ENCODE peak calls at places on chromosomes 5 and 9, in ten cellular contexts. One of them, this sample, is unnamed.

GRCh38 chr5:126692971-126693370 is 84.0 kb upstream of the LMNB1 start:
- DNase-seq in fibroblast of pulmonary artery: no peak
- DNase-seq in cardiac muscle cell: no peak
- DNase-seq in SK-N-SH: no peak
- DNase-seq in mammary epithelial cell: no peak
- DNase-seq in astrocyte: no peak
- DNase-seq in astrocyte of the spinal cord: no peak
- DNase-seq in keratinocyte: no peak
- DNase-seq in CD8-positive, alpha-beta T cell: no peak
- DNase-seq in uterus: no peak
- DNase-seq in this sample: no peak

GRCh38 chr9:130535818-130536521 is 43.4 kb upstream of the FUBP3 start:
- DNase-seq in fibroblast of pulmonary artery: peak; percentile 77
- DNase-seq in CD8-positive, alpha-beta T cell: no peak
- DNase-seq in keratinocyte: no peak
- DNase-seq in astrocyte of the spinal cord: peak; percentile 8
- DNase-seq in uterus: peak; percentile 58
- DNase-seq in SK-N-SH: no peak
- DNase-seq in mammary epithelial cell: no peak
- DNase-seq in cardiac muscle cell: peak; percentile 62
- DNase-seq in astrocyte: peak; percentile 46
- DNase-seq in this sample: peak; percentile 78

GRCh38 chr5:139658501-139658927 is 10.4 kb downstream of the CXXC5 start:
- DNase-seq in CD8-positive, alpha-beta T cell: no peak
- DNase-seq in keratinocyte: no peak
- DNase-seq in astrocyte of the spinal cord: peak; percentile 76
- DNase-seq in astrocyte: peak; percentile 57
- DNase-seq in cardiac muscle cell: peak; percentile 60
- DNase-seq in SK-N-SH: no peak
- DNase-seq in uterus: no peak
- DNase-seq in fibroblast of pulmonary artery: no peak
- DNase-seq in mammary epithelial cell: no peak
- DNase-seq in this sample: peak; percentile 72

GRCh38 chr9:77707696-77708095 is 59.6 kb upstream of the GNA14 start:
- DNase-seq in cardiac muscle cell: peak; percentile 99
- DNase-seq in SK-N-SH: no peak
- DNase-seq in keratinocyte: peak; percentile 76
- DNase-seq in astrocyte: peak; percentile 100
- DNase-seq in mammary epithelial cell: peak; percentile 92
- DNase-seq in astrocyte of the spinal cord: peak; percentile 97
- DNase-seq in CD8-positive, alpha-beta T cell: no peak
- DNase-seq in fibroblast of pulmonary artery: peak; percentile 99
- DNase-seq in uterus: peak; percentile 94
- DNase-seq in this sample: no peak

GRCh38 chr9:98211260-98211659 is 18.8 kb upstream of the CORO2A start:
- DNase-seq in CD8-positive, alpha-beta T cell: no peak
- DNase-seq in uterus: no peak
- DNase-seq in SK-N-SH: no peak
- DNase-seq in astrocyte of the spinal cord: no peak
- DNase-seq in keratinocyte: no peak
- DNase-seq in mammary epithelial cell: no peak
- DNase-seq in astrocyte: no peak
- DNase-seq in cardiac muscle cell: no peak
- DNase-seq in fibroblast of pulmonary artery: no peak
- DNase-seq in this sample: no peak

GRCh38 chr5:178383301-178383918 is 150.8 kb upstream of the PHYKPL start:
- DNase-seq in SK-N-SH: no peak
- DNase-seq in astrocyte: no peak
- DNase-seq in fibroblast of pulmonary artery: no peak
- DNase-seq in astrocyte of the spinal cord: no peak
- DNase-seq in uterus: no peak
- DNase-seq in keratinocyte: no peak
- DNase-seq in mammary epithelial cell: no peak
- DNase-seq in cardiac muscle cell: no peak
- DNase-seq in CD8-positive, alpha-beta T cell: no peak
- DNase-seq in this sample: peak; percentile 55

GRCh38 chr9:13113201-13113600 is 166.3 kb downstream of the MPDZ start:
- DNase-seq in astrocyte: peak; percentile 66
- DNase-seq in SK-N-SH: no peak
- DNase-seq in CD8-positive, alpha-beta T cell: no peak
- DNase-seq in mammary epithelial cell: no peak
- DNase-seq in cardiac muscle cell: peak; percentile 42
- DNase-seq in keratinocyte: no peak
- DNase-seq in uterus: no peak
- DNase-seq in fibroblast of pulmonary artery: peak; percentile 29
- DNase-seq in astrocyte of the spinal cord: peak; percentile 50
- DNase-seq in this sample: no peak

GRCh38 chr5:25754895-25755294 is 1110.1 kb upstream of the CDH10 start:
- DNase-seq in CD8-positive, alpha-beta T cell: no peak
- DNase-seq in SK-N-SH: no peak
- DNase-seq in keratinocyte: no peak
- DNase-seq in astrocyte of the spinal cord: peak; percentile 1
- DNase-seq in fibroblast of pulmonary artery: no peak
- DNase-seq in uterus: no peak
- DNase-seq in mammary epithelial cell: peak; percentile 9
- DNase-seq in cardiac muscle cell: no peak
- DNase-seq in astrocyte: no peak
- DNase-seq in this sample: no peak

GRCh38 chr5:54103871-54104270 is 206.5 kb downstream of the ARL15 start:
- DNase-seq in astrocyte: no peak
- DNase-seq in fibroblast of pulmonary artery: no peak
- DNase-seq in keratinocyte: no peak
- DNase-seq in SK-N-SH: no peak
- DNase-seq in CD8-positive, alpha-beta T cell: no peak
- DNase-seq in astrocyte of the spinal cord: no peak
- DNase-seq in cardiac muscle cell: no peak
- DNase-seq in mammary epithelial cell: no peak
- DNase-seq in uterus: no peak
- DNase-seq in this sample: no peak

GRCh38 chr9:4887556-4887955 is 94.8 kb downstream of the RCL1 start:
- DNase-seq in astrocyte of the spinal cord: peak; percentile 38
- DNase-seq in cardiac muscle cell: peak; percentile 74
- DNase-seq in fibroblast of pulmonary artery: peak; percentile 50
- DNase-seq in keratinocyte: no peak
- DNase-seq in CD8-positive, alpha-beta T cell: no peak
- DNase-seq in astrocyte: peak; percentile 54
- DNase-seq in uterus: no peak
- DNase-seq in mammary epithelial cell: peak; percentile 44
- DNase-seq in SK-N-SH: no peak
- DNase-seq in this sample: no peak

GRCh38 chr9:626591-626990 is 214.9 kb upstream of the DMRT1 start:
- DNase-seq in CD8-positive, alpha-beta T cell: no peak
- DNase-seq in fibroblast of pulmonary artery: no peak
- DNase-seq in uterus: peak; percentile 59
- DNase-seq in mammary epithelial cell: no peak
- DNase-seq in keratinocyte: no peak
- DNase-seq in astrocyte: no peak
- DNase-seq in SK-N-SH: no peak
- DNase-seq in astrocyte of the spinal cord: no peak
- DNase-seq in cardiac muscle cell: no peak
- DNase-seq in this sample: no peak

GRCh38 chr9:3732077-3733038 is 206.6 kb upstream of the RFX3 start:
- DNase-seq in uterus: peak; percentile 38
- DNase-seq in astrocyte: peak; percentile 85
- DNase-seq in keratinocyte: peak; percentile 54
- DNase-seq in astrocyte of the spinal cord: peak; percentile 95
- DNase-seq in cardiac muscle cell: peak; percentile 91
- DNase-seq in SK-N-SH: peak; percentile 77
- DNase-seq in mammary epithelial cell: peak; percentile 72
- DNase-seq in fibroblast of pulmonary artery: peak; percentile 92
- DNase-seq in CD8-positive, alpha-beta T cell: no peak
- DNase-seq in this sample: peak; percentile 60

GRCh38 chr9:77176686-77177142 is 620 bp upstream of the VPS13A start:
- DNase-seq in CD8-positive, alpha-beta T cell: no peak
- DNase-seq in astrocyte of the spinal cord: no peak
- DNase-seq in fibroblast of pulmonary artery: no peak
- DNase-seq in uterus: no peak
- DNase-seq in mammary epithelial cell: no peak
- DNase-seq in keratinocyte: no peak
- DNase-seq in SK-N-SH: no peak
- DNase-seq in cardiac muscle cell: no peak
- DNase-seq in astrocyte: no peak
- DNase-seq in this sample: no peak

GRCh38 chr5:169336234-169336633 is 35.3 kb upstream of the SLIT3 start:
- DNase-seq in astrocyte: no peak
- DNase-seq in cardiac muscle cell: no peak
- DNase-seq in uterus: no peak
- DNase-seq in astrocyte of the spinal cord: no peak
- DNase-seq in fibroblast of pulmonary artery: no peak
- DNase-seq in keratinocyte: no peak
- DNase-seq in mammary epithelial cell: no peak
- DNase-seq in CD8-positive, alpha-beta T cell: no peak
- DNase-seq in SK-N-SH: peak; percentile 24
- DNase-seq in this sample: no peak

DNA sequence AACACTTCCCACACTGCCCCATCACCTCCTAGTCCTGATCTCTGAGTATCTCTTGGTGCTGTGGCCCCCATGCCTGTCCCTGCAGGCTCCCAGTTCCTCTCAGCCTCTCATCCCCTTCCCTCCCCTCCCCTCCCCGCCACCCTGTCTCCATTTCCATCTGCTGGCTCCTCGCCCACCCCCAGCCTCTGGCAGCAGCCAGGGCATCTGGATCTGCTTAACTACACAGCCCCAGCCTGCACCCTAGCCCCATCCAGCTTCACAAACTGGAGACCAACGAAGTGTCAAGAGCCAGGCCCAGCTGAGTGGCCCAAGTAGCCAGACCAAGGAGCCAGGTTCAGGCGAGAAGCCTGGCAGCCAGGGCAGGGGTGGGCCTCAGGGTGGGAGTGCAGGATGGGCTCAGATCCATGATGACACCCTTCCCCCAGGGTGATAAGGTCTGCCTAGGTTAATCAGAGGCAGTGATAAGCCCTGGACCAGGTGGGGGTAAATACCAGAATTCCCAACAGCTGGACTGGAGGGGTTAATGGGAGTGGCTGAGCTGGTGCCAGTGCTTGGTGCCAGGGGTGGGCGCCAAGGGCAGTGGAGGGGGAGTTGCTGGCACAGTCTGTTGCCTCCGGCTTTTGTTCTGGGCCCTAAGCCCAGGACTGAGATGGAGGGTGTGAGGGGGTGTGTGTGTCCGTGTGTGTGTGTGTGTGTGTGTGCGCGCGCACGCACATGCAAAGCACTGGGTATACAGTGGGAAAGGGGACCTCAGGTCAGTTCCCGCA is 2.5 kb downstream of the IL11RA start:
- DNase-seq in keratinocyte: no peak
- DNase-seq in fibroblast of pulmonary artery: peak; percentile 54
- DNase-seq in mammary epithelial cell: no peak
- DNase-seq in cardiac muscle cell: peak; percentile 76
- DNase-seq in SK-N-SH: peak; percentile 92
- DNase-seq in uterus: peak; percentile 87
- DNase-seq in astrocyte: no peak
- DNase-seq in astrocyte of the spinal cord: peak; percentile 57
- DNase-seq in CD8-positive, alpha-beta T cell: no peak
- DNase-seq in this sample: peak; percentile 55
- H3K4me3 ChIP-seq in keratinocyte: no peak overlapping the region
- H3K4me3 ChIP-seq in fibroblast of pulmonary artery: no peak overlapping the region
- H3K4me3 ChIP-seq in mammary epithelial cell: no peak overlapping the region
- H3K4me3 ChIP-seq in cardiac muscle cell: no peak overlapping the region
- H3K4me3 ChIP-seq in SK-N-SH: no peak overlapping the region
- H3K4me3 ChIP-seq in uterus: no peak overlapping the region
- H3K4me3 ChIP-seq in astrocyte: no peak overlapping the region
- H3K4me3 ChIP-seq in astrocyte of the spinal cord: no peak overlapping the region
- H3K4me3 ChIP-seq in CD8-positive, alpha-beta T cell: no peak overlapping the region
- H3K4me3 ChIP-seq in this sample: no peak overlapping the region

DNA sequence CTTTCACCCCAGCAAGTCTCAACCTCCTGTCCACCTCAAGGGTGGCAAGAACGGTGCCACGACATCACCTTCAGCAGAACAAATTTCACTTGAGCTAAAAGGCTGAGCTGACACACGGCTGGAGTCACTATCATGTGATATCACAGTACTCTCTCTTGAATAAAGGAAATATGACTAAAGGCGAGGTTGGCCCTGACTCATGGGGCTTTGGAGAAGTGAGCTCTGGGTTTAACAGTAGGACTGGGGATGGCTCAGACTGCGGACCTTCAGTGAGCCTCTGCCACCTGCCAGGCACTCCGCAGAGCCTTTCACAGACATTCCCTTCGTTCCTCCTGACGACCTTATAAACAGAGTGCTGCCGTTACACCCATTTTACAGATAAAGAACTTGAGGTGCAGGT is 25.0 kb downstream of the SHC3 start:
- DNase-seq in astrocyte: peak; percentile 91
- DNase-seq in SK-N-SH: no peak
- DNase-seq in uterus: no peak
- DNase-seq in keratinocyte: peak; percentile 33
- DNase-seq in fibroblast of pulmonary artery: peak; percentile 80
- DNase-seq in astrocyte of the spinal cord: peak; percentile 81
- DNase-seq in cardiac muscle cell: peak; percentile 61
- DNase-seq in CD8-positive, alpha-beta T cell: no peak
- DNase-seq in mammary epithelial cell: peak; percentile 90
- DNase-seq in this sample: no peak
- H3K4me3 ChIP-seq in astrocyte: peak overlapping the region; percentile 6
- H3K4me3 ChIP-seq in SK-N-SH: no peak overlapping the region
- H3K4me3 ChIP-seq in uterus: no peak overlapping the region
- H3K4me3 ChIP-seq in keratinocyte: no peak overlapping the region
- H3K4me3 ChIP-seq in fibroblast of pulmonary artery: no peak overlapping the region
- H3K4me3 ChIP-seq in astrocyte of the spinal cord: no peak overlapping the region
- H3K4me3 ChIP-seq in cardiac muscle cell: no peak overlapping the region
- H3K4me3 ChIP-seq in CD8-positive, alpha-beta T cell: no peak overlapping the region
- H3K4me3 ChIP-seq in mammary epithelial cell: no peak overlapping the region
- H3K4me3 ChIP-seq in this sample: no peak overlapping the region

DNA sequence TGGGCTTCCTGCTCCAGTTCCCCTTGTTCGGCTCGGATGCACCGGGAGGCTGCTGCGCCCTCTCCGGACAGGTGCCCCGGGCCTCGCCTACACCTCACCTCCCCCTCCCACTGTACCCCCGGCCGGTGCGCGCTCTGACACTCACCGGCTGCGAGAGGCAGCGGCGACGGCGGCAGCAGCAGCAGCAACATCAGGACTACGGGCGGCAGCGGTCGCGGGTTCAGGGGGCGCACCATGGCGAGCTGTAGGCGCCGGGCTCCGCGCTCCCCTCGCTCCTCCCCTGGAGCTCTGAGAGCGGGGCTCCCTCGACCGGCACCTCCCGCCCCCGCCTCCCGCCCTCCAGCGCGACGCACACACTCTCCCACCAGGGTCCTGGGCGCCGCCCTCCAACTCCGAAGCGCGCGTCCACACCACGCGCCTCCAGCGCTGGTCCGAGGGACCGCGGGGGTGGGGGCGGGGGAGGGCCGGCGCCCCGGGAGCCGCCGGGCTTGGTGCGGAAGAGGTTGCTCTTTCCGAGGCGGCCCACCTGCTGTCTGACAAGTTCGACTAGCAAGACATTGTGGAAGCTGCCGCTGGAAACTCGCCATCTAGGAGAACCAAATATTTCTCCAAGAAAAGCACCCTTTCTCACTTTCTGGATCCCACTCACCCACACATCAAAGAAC is at the start of gene GFRA3:
- DNase-seq in fibroblast of pulmonary artery: peak; percentile 7
- DNase-seq in astrocyte of the spinal cord: peak; percentile 11
- DNase-seq in astrocyte: no peak
- DNase-seq in keratinocyte: no peak
- DNase-seq in mammary epithelial cell: no peak
- DNase-seq in CD8-positive, alpha-beta T cell: no peak
- DNase-seq in uterus: no peak
- DNase-seq in SK-N-SH: peak; percentile 77
- DNase-seq in cardiac muscle cell: peak; percentile 30
- DNase-seq in this sample: peak; percentile 88
- H3K4me3 ChIP-seq in fibroblast of pulmonary artery: peak within 1 kb of the TSS; percentile 39
- H3K4me3 ChIP-seq in astrocyte of the spinal cord: peak within 1 kb of the TSS; percentile 29
- H3K4me3 ChIP-seq in astrocyte: peak within 1 kb of the TSS; percentile 22
- H3K4me3 ChIP-seq in keratinocyte: peak within 1 kb of the TSS; percentile 33
- H3K4me3 ChIP-seq in mammary epithelial cell: peak within 1 kb of the TSS; percentile 29
- H3K4me3 ChIP-seq in CD8-positive, alpha-beta T cell: peak within 1 kb of the TSS; percentile 19
- H3K4me3 ChIP-seq in uterus: peak within 1 kb of the TSS; percentile 3
- H3K4me3 ChIP-seq in SK-N-SH: peak within 1 kb of the TSS; percentile 35
- H3K4me3 ChIP-seq in cardiac muscle cell: peak within 1 kb of the TSS; percentile 42
- H3K4me3 ChIP-seq in this sample: peak within 1 kb of the TSS; percentile 51

GRCh38 chr9:136512651-136513066 is 29.8 kb upstream of the SEC16A start:
- DNase-seq in keratinocyte: no peak
- DNase-seq in astrocyte: no peak
- DNase-seq in cardiac muscle cell: peak; percentile 33
- DNase-seq in fibroblast of pulmonary artery: peak; percentile 39
- DNase-seq in CD8-positive, alpha-beta T cell: no peak
- DNase-seq in astrocyte of the spinal cord: no peak
- DNase-seq in uterus: no peak
- DNase-seq in mammary epithelial cell: no peak
- DNase-seq in SK-N-SH: peak; percentile 89
- DNase-seq in this sample: no peak
- H3K4me3 ChIP-seq in keratinocyte: no peak overlapping the region
- H3K4me3 ChIP-seq in astrocyte: no peak overlapping the region
- H3K4me3 ChIP-seq in cardiac muscle cell: no peak overlapping the region
- H3K4me3 ChIP-seq in fibroblast of pulmonary artery: no peak overlapping the region
- H3K4me3 ChIP-seq in CD8-positive, alpha-beta T cell: no peak overlapping the region
- H3K4me3 ChIP-seq in astrocyte of the spinal cord: no peak overlapping the region
- H3K4me3 ChIP-seq in uterus: no peak overlapping the region
- H3K4me3 ChIP-seq in mammary epithelial cell: no peak overlapping the region
- H3K4me3 ChIP-seq in SK-N-SH: no peak overlapping the region
- H3K4me3 ChIP-seq in this sample: no peak overlapping the region